ENCODE peak calls at places on chromosomes 12 and 14, in eight cellular contexts. F is Panc1; Z is PC-3; J is naive thymus-derived CD8-positive, alpha-beta T cell; M is Right ventricle myocardium superior; T is left ventricle myocardium superior; R is SK-N-SH treated with all-trans-retinoic acid at 6 μM for 48 hours; V is activated CD8-positive, alpha-beta memory T cell treated with anti-CD3 and anti-CD28 coated beads, Interleukin-2, amount 10 ng/mL, durations not matched to agents 7 days and 5 days. I is an unnamed sample.

GRCh38 chr14:57982802-57983201 is 116.9 kb upstream of the SLC35F4 start:
- ATAC-seq in F (no peak), Z (no peak), J (no peak), M (no peak), T (no peak), R (no peak), V (no peak), I (no peak)

GRCh38 chr12:3741882-3742672 is 10.8 kb downstream of the CRACR2A start:
- ATAC-seq in F (no peak), Z (no peak), J (no peak), M (no peak), T (no peak), R (no peak), V (no peak), I (no peak)

GRCh38 chr12:107267604-107268003 is 174.3 kb upstream of the CRY1 start:
- ATAC-seq in F (no peak), Z (no peak), J (no peak), M (no peak), T (no peak), R (no peak), V (no peak), I (no peak)

GRCh38 chr14:52327374-52328226 is 13.5 kb downstream of the PTGER2 start:
- ATAC-seq in F (peak), Z (peak), J (no peak), M (peak), T (peak), R (peak), V (peak), I (no peak)

GRCh38 chr14:59631237-59631636 is 54.6 kb upstream of the CCDC175 start:
- ATAC-seq in F (no peak), Z (peak), J (no peak), M (no peak), T (no peak), R (peak), V (no peak), I (no peak)

GRCh38 chr14:52553671-52554575 is 1.3 kb downstream of the GPR137C start:
- ATAC-seq in F (no peak), Z (peak), J (peak), M (peak), T (peak), R (peak), V (no peak), I (peak)

GRCh38 chr12:49031573-49032161 is 13.1 kb upstream of the PRKAG1 start:
- ATAC-seq in F (no peak), Z (no peak), J (no peak), M (no peak), T (no peak), R (no peak), V (no peak), I (no peak)

GRCh38 chr12:107355612-107356011 is 262.3 kb upstream of the CRY1 start:
- ATAC-seq in F (no peak), Z (no peak), J (no peak), M (no peak), T (no peak), R (no peak), V (no peak), I (no peak)

GRCh38 chr12:88558341-88558867 is 21.9 kb downstream of the KITLG start:
- ATAC-seq in F (no peak), Z (no peak), J (no peak), M (no peak), T (no peak), R (no peak), V (no peak), I (no peak)

GRCh38 chr14:68936476-68936875 is 42.6 kb downstream of the ACTN1 start:
- ATAC-seq in F (no peak), Z (no peak), J (no peak), M (no peak), T (no peak), R (no peak), V (no peak), I (no peak)

GRCh38 chr14:51167587-51168219 is 72.3 kb upstream of the TMX1 start:
- ATAC-seq in F (no peak), Z (peak), J (no peak), M (no peak), T (peak), R (peak), V (no peak), I (no peak)

GRCh38 chr12:8894378-8894777 is 19.9 kb upstream of the PHC1 start:
- ATAC-seq in F (no peak), Z (no peak), J (no peak), M (no peak), T (no peak), R (no peak), V (no peak), I (no peak)

GRCh38 chr12:108801736-108802665 is 55.4 kb downstream of the SSH1 start:
- ATAC-seq in F (no peak), Z (no peak), J (no peak), M (peak), T (peak), R (peak), V (no peak), I (no peak)

GRCh38 chr14:68255697-68256178 is 436.2 kb downstream of the RAD51B start:
- ATAC-seq in F (peak), Z (peak), J (no peak), M (no peak), T (no peak), R (peak), V (no peak), I (peak)

GRCh38 chr14:100676089-100676685 is 50.5 kb upstream of the DLK1 start:
- ATAC-seq in F (no peak), Z (peak), J (no peak), M (no peak), T (no peak), R (no peak), V (no peak), I (no peak)

GRCh38 chr12:75955251-75955650 is 76.3 kb downstream of the PHLDA1 start:
- ATAC-seq in F (no peak), Z (no peak), J (no peak), M (no peak), T (no peak), R (no peak), V (no peak), I (no peak)

GRCh38 chr12:61870658-61871559 is 389.3 kb upstream of the USP15 start:
- ATAC-seq in F (no peak), Z (no peak), J (peak), M (no peak), T (no peak), R (no peak), V (peak), I (no peak)

GRCh38 chr12:56267443-56268071 is 815 bp downstream of the COQ10A start:
- ATAC-seq in F (peak), Z (no peak), J (no peak), M (peak), T (peak), R (no peak), V (no peak), I (peak)

GRCh38 chr12:28486521-28486920 is 296.3 kb downstream of the CCDC91 start:
- ATAC-seq in F (no peak), Z (no peak), J (no peak), M (no peak), T (no peak), R (no peak), V (no peak), I (no peak)

GRCh38 chr12:132986885-132987225 is 688 bp downstream of the ZNF26 start:
- ATAC-seq in F (peak), Z (peak), J (no peak), M (no peak), T (no peak), R (peak), V (no peak), I (peak)

GRCh38 chr12:106245767-106246166 is 2.1 kb downstream of the CKAP4 start:
- ATAC-seq in F (no peak), Z (peak), J (no peak), M (peak), T (no peak), R (no peak), V (no peak), I (peak)

GRCh38 chr12:111094157-111094772 is 173.9 kb upstream of the MYL2 start:
- ATAC-seq in F (no peak), Z (no peak), J (no peak), M (no peak), T (no peak), R (no peak), V (no peak), I (no peak)

GRCh38 chr12:123942911-123943648 is 29.6 kb downstream of the CCDC92 start:
- ATAC-seq in F (no peak), Z (peak), J (no peak), M (no peak), T (no peak), R (no peak), V (no peak), I (peak)

GRCh38 chr12:29591140-29592020 is 93.9 kb upstream of the OVCH1 start:
- ATAC-seq in F (no peak), Z (no peak), J (no peak), M (peak), T (peak), R (no peak), V (no peak), I (no peak)

GRCh38 chr12:130970908-130971233 is 17.2 kb downstream of the ADGRD1 start:
- ATAC-seq in F (no peak), Z (no peak), J (no peak), M (no peak), T (no peak), R (no peak), V (no peak), I (no peak)

GRCh38 chr12:67579662-67580003 is 68.9 kb upstream of the DYRK2 start:
- ATAC-seq in F (no peak), Z (no peak), J (no peak), M (no peak), T (no peak), R (no peak), V (peak), I (no peak)

GRCh38 chr12:1289371-1290155 is 298.5 kb downstream of the ERC1 start:
- ATAC-seq in F (no peak), Z (no peak), J (no peak), M (peak), T (peak), R (no peak), V (no peak), I (no peak)

GRCh38 chr12:95390192-95390591 is 83.8 kb upstream of the METAP2 start:
- ATAC-seq in F (no peak), Z (no peak), J (no peak), M (no peak), T (no peak), R (no peak), V (no peak), I (no peak)

GRCh38 chr14:101853455-101854018 is 92.0 kb downstream of the PPP2R5C start:
- ATAC-seq in F (no peak), Z (no peak), J (no peak), M (peak), T (peak), R (no peak), V (no peak), I (no peak)

GRCh38 chr12:52495385-52495784 is 2.3 kb upstream of the KRT6A start:
- ATAC-seq in F (no peak), Z (peak), J (no peak), M (no peak), T (peak), R (no peak), V (no peak), I (peak)

GRCh38 chr12:174596-174995 is 39.4 kb downstream of the SLC6A12 start:
- ATAC-seq in F (no peak), Z (no peak), J (no peak), M (no peak), T (no peak), R (no peak), V (no peak), I (no peak)

GRCh38 chr12:109744026-109744425 is 30.4 kb downstream of the FAM222A start:
- ATAC-seq in F (no peak), Z (no peak), J (no peak), M (no peak), T (no peak), R (no peak), V (no peak), I (no peak)

GRCh38 chr14:24595046-24595808 is 14.3 kb downstream of the GZMH start:
- ATAC-seq in F (no peak), Z (no peak), J (no peak), M (no peak), T (no peak), R (no peak), V (no peak), I (peak)

GRCh38 chr14:33679025-33679424 is 271.8 kb downstream of the EGLN3 start:
- ATAC-seq in F (no peak), Z (peak), J (no peak), M (no peak), T (no peak), R (peak), V (no peak), I (no peak)